ENCODE peak calls at places on chromosomes 2 and 18, in eight cellular contexts. O, S, F, T, P, K, L and C are unnamed samples.

GRCh38 chr2:134739879-134740301 is 21.1 kb upstream of the TMEM163 start:
- DNase-seq in O (no peak), S (peak), L (peak), K (no peak), T (no peak), P (no peak), F (peak), C (no peak)

GRCh38 chr18:44325903-44326650 is 354.6 kb upstream of the SETBP1 start:
- DNase-seq in T (no peak), P (peak), F (peak), K (no peak), O (peak), L (no peak), S (peak), C (no peak)

GRCh38 chr18:48715651-48716354 is 177.0 kb downstream of the CTIF start:
- DNase-seq in T (no peak), S (peak), K (peak), F (no peak), P (no peak), L (peak), O (no peak), C (peak)

GRCh38 chr2:222076978-222077690 is 221.7 kb downstream of the PAX3 start:
- DNase-seq in P (no peak), T (no peak), O (no peak), K (no peak), S (no peak), L (no peak), F (peak), C (no peak)

GRCh38 chr18:58175122-58175687 is 131.2 kb downstream of the NEDD4L start:
- DNase-seq in L (no peak), P (no peak), S (peak), O (no peak), F (no peak), K (no peak), T (no peak), C (no peak)

GRCh38 chr18:33210575-33211189 is 229.8 kb downstream of the CCDC178 start:
- DNase-seq in K (no peak), F (peak), S (peak), P (no peak), T (no peak), O (no peak), L (no peak), C (no peak)

GRCh38 chr18:58069721-58070292 is 25.8 kb downstream of the NEDD4L start:
- DNase-seq in L (no peak), K (no peak), S (no peak), T (no peak), P (no peak), F (peak), O (no peak), C (no peak)

GRCh38 chr18:48689548-48689947 is 150.7 kb downstream of the CTIF start:
- DNase-seq in K (no peak), T (no peak), S (no peak), O (no peak), P (no peak), L (no peak), F (no peak), C (no peak)

GRCh38 chr18:26961805-26962204 is 96.3 kb upstream of the AQP4 start:
- DNase-seq in K (no peak), F (no peak), S (no peak), T (no peak), L (no peak), P (no peak), O (no peak), C (no peak)